ENCODE peak calls at places on chromosomes 1 and 21, in seven cellular contexts. Z is tibial artery, N is tibial nerve, E is ovary, J is upper lobe of right lung, T is heart left ventricle, V is pancreas. R is an unnamed sample. For H3K4me1 and H3K27me3, the result is how much of the 10 kb centered on the place peaks cover.

GRCh38 chr1:41955461-41956159 is 36.9 kb upstream of the HIVEP3 start:
- DNase-seq in Z (no peak), N (no peak), E (no peak), J (no peak), T (no peak), V (no peak), R (peak)

GRCh38 chr21:43333301-43334062 is 93.4 kb downstream of the SIK1 start:
- DNase-seq in Z (no peak), N (peak), E (peak), J (peak), T (peak), V (no peak), R (peak)

GRCh38 chr21:41847066-41847804 is 31.9 kb downstream of the PRDM15 start:
- DNase-seq in Z (no peak), N (no peak), E (no peak), J (peak), T (no peak), V (no peak), R (peak)

GRCh38 chr1:18217398-18218043 is 109.9 kb downstream of the IGSF21 start:
- DNase-seq in Z (peak), N (peak), E (no peak), J (no peak), T (no peak), V (no peak), R (no peak)

GRCh38 chr1:239184581-239185244 is 201.7 kb upstream of the CHRM3 start:
- DNase-seq in Z (no peak), N (no peak), E (no peak), J (no peak), T (no peak), V (no peak), R (no peak)

GRCh38 chr21:27555996-27556395 is 589.1 kb upstream of the ADAMTS5 start:
- DNase-seq in Z (no peak), N (no peak), E (no peak), J (no peak), T (no peak), V (no peak), R (no peak)

GRCh38 chr1:81703736-81704463 is 96.8 kb upstream of the ADGRL2 start:
- DNase-seq in Z (no peak), N (no peak), E (no peak), J (no peak), T (no peak), V (no peak), R (no peak)

GRCh38 chr1:114282751-114283403 is 129.2 kb upstream of the SYT6 start:
- DNase-seq in Z (peak), N (peak), E (peak), J (peak), T (peak), V (peak), R (peak)

GRCh38 chr1:155272466-155273133 is 704 bp downstream of the CLK2 start:
- DNase-seq in Z (no peak), N (no peak), E (no peak), J (no peak), T (no peak), V (no peak), R (no peak)

GRCh38 chr1:214718724-214719123 is 115.7 kb downstream of the CENPF start:
- DNase-seq in Z (no peak), N (no peak), E (no peak), J (no peak), T (no peak), V (no peak), R (no peak)

GRCh38 chr1:245094954-245095353 is 59.8 kb upstream of the KIF26B start:
- DNase-seq in Z (no peak), N (no peak), E (no peak), J (no peak), T (no peak), V (no peak), R (no peak)

GRCh38 chr21:26717146-26717739 is 128.0 kb downstream of the ADAMTS1 start:
- DNase-seq in Z (no peak), N (no peak), E (no peak), J (no peak), T (no peak), V (no peak), R (no peak)

GRCh38 chr21:44057960-44058651 is 46.0 kb downstream of the TRAPPC10 start:
- DNase-seq in Z (no peak), N (no peak), E (no peak), J (no peak), T (no peak), V (no peak), R (no peak)

GRCh38 chr1:201212461-201213055 is 21.9 kb downstream of the IGFN1 start:
- DNase-seq in Z (no peak), N (no peak), E (no peak), J (peak), T (no peak), V (peak), R (peak)

GRCh38 chr1:119139857-119140176 is 636 bp downstream of the WARS2 start:
- DNase-seq in Z (no peak), N (no peak), E (no peak), J (no peak), T (no peak), V (no peak), R (no peak)

GRCh38 chr1:219317762-219318353 is 144.2 kb downstream of the LYPLAL1 start:
- DNase-seq in Z (no peak), N (no peak), E (no peak), J (no peak), T (no peak), V (no peak), R (no peak)

GRCh38 chr1:15452866-15453571 is 3.5 kb upstream of the CELA2A start:
- DNase-seq in Z (no peak), N (no peak), E (no peak), J (no peak), T (peak), V (no peak), R (no peak)

GRCh38 chr1:39076127-39076798 is 50.1 kb downstream of the NDUFS5 start:
- DNase-seq in Z (peak), N (peak), E (peak), J (peak), T (peak), V (peak), R (no peak)

GRCh38 chr1:13770769-13771168 is 70.8 kb downstream of the PRDM2 start:
- DNase-seq in Z (no peak), N (no peak), E (no peak), J (no peak), T (no peak), V (no peak), R (no peak)

GRCh38 chr1:116951175-116951935 is 41.6 kb downstream of the PTGFRN start:
- DNase-seq in Z (peak), N (peak), E (no peak), J (no peak), T (no peak), V (no peak), R (no peak)

GRCh38 chr1:219665089-219665488 is 52.2 kb upstream of the ZC3H11B start:
- DNase-seq in Z (no peak), N (no peak), E (no peak), J (no peak), T (no peak), V (no peak), R (no peak)

GRCh38 chr1:207820568-207821463 is 69.0 kb downstream of the CD46 start:
- DNase-seq in Z (peak), N (no peak), E (no peak), J (peak), T (no peak), V (no peak), R (no peak)

GRCh38 chr21:39182484-39183271 is 573 bp downstream of the PSMG1 start:
- DNase-seq in Z (no peak), N (no peak), E (no peak), J (no peak), T (no peak), V (no peak), R (no peak)

GRCh38 chr1:237183963-237184540 is 142.1 kb downstream of the RYR2 start:
- DNase-seq in Z (no peak), N (no peak), E (no peak), J (no peak), T (no peak), V (no peak), R (no peak)

GRCh38 chr1:161502641-161503393 is 2.4 kb upstream of the FCGR2A start:
- DNase-seq in Z (no peak), N (no peak), E (no peak), J (no peak), T (no peak), V (no peak), R (no peak)

GRCh38 chr1:162654915-162655620 is 22.8 kb downstream of the DDR2 start:
- DNase-seq in Z (no peak), N (no peak), E (no peak), J (no peak), T (no peak), V (no peak), R (no peak)

GRCh38 chr1:233665575-233666270 is 51.8 kb downstream of the KCNK1 start:
- DNase-seq in Z (no peak), N (no peak), E (no peak), J (no peak), T (no peak), V (no peak), R (no peak)

GRCh38 chr1:36369061-36369470 is 16.7 kb downstream of the STK40 start:
- DNase-seq in Z (peak), N (peak), E (peak), J (peak), T (no peak), V (peak), R (no peak)

GRCh38 chr1:116870322-116870721 is 39.4 kb upstream of the PTGFRN start:
- DNase-seq in Z (no peak), N (no peak), E (no peak), J (no peak), T (no peak), V (no peak), R (no peak)

GRCh38 chr1:193111641-193112090 is 6.5 kb upstream of the GLRX2 start:
- DNase-seq in Z (peak), N (peak), E (peak), J (peak), T (no peak), V (no peak), R (peak)

GRCh38 chr1:193988885-193989284 is 802.5 kb upstream of the B3GALT2 start:
- DNase-seq in Z (no peak), N (no peak), E (no peak), J (no peak), T (no peak), V (no peak), R (no peak)

GRCh38 chr1:219535021-219535420 is 77.9 kb downstream of the ZC3H11B start:
- DNase-seq in Z (no peak), N (no peak), E (no peak), J (no peak), T (no peak), V (no peak), R (no peak)

GRCh38 chr1:212463565-212464270 is 31.0 kb downstream of the NENF start:
- DNase-seq in Z (no peak), N (no peak), E (no peak), J (peak), T (peak), V (no peak), R (no peak)

GRCh38 chr1:90411155-90411554 is 305.9 kb downstream of the BARHL2 start:
- DNase-seq in Z (no peak), N (no peak), E (no peak), J (no peak), T (no peak), V (no peak), R (no peak)

DNA sequence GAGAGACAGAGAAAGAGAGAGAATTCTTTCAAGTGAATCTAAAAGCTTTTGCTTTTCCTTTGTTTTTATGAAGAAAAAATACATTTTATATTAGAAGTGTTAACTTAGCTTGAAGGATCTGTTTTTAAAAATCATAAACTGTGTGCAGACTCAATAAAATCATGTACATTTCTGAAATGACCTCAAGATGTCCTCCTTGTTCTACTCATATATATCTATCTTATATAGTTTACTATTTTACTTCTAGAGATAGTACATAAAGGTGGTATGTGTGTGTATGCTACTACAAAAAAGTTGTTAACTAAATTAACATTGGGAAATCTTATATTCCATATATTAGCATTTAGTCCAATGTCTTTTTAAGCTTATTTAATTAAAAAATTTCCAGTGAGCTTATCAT is 117.6 kb downstream of the PTPRC start:
- DNase-seq in Z (no peak), N (no peak), E (no peak), J (no peak), T (no peak), V (no peak), R (no peak)
- TF ChIP-seq CTCF in Z (no peak), N (no peak), E (no peak), J (peak), T (peak), V (no peak), R (peak)

DNA sequence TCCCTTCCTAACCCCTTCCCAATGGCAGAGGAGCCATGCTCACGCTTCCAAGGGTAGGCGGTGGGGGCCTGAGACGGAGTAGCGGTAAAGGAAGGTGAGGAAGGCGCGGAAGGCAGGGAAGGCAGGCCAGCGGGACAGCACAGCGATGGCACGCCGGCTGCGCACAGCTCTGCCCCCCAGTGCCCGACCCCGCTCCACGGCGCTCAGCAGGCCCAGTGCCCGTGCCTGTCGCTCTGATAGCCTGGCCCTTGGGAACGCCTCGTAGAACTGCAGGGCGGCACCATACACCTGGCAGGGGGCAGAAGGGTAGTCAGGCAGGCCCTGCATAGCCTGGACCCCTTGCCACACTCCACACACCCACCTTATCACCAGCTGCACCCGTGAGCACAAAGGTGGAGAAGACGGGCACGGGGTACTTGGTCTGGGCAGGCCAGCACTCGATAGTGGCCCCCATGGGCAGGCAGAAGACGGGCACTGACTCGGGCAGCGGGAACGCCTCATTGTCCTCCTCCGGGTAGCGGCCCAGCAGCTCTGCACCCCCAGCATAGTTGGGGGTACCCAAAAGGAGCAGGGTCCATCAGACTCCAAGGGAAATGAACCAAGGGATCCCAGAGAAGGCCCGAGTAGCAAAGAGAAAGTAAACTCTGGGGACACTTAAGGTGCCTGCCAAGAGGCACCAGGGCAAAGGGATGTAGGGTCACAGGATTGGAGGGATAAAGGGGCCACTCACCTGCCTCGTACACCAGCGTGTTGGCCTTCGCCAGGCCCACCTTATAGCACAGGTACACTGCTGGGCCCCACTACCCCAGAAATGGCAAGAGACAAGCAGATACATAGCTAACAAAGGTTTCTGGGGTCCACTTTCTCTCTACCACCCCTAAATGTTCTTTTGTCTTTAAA is 4.4 kb downstream of the DENND4B start:
- DNase-seq in Z (no peak), N (no peak), E (peak), J (peak), T (no peak), V (no peak), R (no peak)
- H3K4me1 ChIP-seq in Z (under half), N (under half), E (under half), J (under half), T (under half), V (under half), R (under half)

GRCh38 chr1:31238612-31238985 is 1.1 kb downstream of the NKAIN1 start:
- DNase-seq in Z (no peak), N (no peak), E (no peak), J (no peak), T (no peak), V (no peak), R (no peak)

GRCh38 chr1:31234870-31235269 is 4.8 kb downstream of the NKAIN1 start:
- DNase-seq in Z (no peak), N (no peak), E (no peak), J (no peak), T (no peak), V (no peak), R (no peak)

GRCh38 chr1:31241321-31241720 is 1.6 kb upstream of the NKAIN1 start:
- DNase-seq in Z (no peak), N (no peak), E (no peak), J (peak), T (no peak), V (no peak), R (no peak)

GRCh38 chr1:31239653-31240241 is at the start of gene NKAIN1:
- DNase-seq in Z (no peak), N (no peak), E (no peak), J (peak), T (no peak), V (peak), R (no peak)

GRCh38 chr1:31238986-31239613 is 587 bp downstream of the NKAIN1 start:
- DNase-seq in Z (no peak), N (no peak), E (no peak), J (peak), T (no peak), V (peak), R (no peak)
- H3K27me3 ChIP-seq in Z (half or more), N (half or more), E (under half), J (half or more), T (under half), V (under half), R (under half)

GRCh38 chr1:99969729-99970591 is at the start of gene SLC35A3:
- DNase-seq in Z (peak), N (peak), E (peak), J (peak), T (peak), V (peak), R (peak)
- TF ChIP-seq CTCF in Z (no peak), N (no peak), E (no peak), J (no peak), T (peak), V (no peak), R (no peak)

GRCh38 chr1:2431095-2431494 is 18.7 kb upstream of the PEX10 start:
- DNase-seq in Z (no peak), N (no peak), E (no peak), J (no peak), T (no peak), V (no peak), R (no peak)

GRCh38 chr1:2428490-2428889 is 16.1 kb upstream of the PEX10 start:
- DNase-seq in Z (no peak), N (no peak), E (no peak), J (no peak), T (no peak), V (no peak), R (peak)

GRCh38 chr1:2431503-2431902 is 19.1 kb upstream of the PEX10 start:
- DNase-seq in Z (no peak), N (no peak), E (no peak), J (no peak), T (no peak), V (no peak), R (no peak)

GRCh38 chr1:2430592-2430973 is 18.2 kb upstream of the PEX10 start:
- DNase-seq in Z (no peak), N (no peak), E (no peak), J (no peak), T (no peak), V (no peak), R (no peak)

DNA sequence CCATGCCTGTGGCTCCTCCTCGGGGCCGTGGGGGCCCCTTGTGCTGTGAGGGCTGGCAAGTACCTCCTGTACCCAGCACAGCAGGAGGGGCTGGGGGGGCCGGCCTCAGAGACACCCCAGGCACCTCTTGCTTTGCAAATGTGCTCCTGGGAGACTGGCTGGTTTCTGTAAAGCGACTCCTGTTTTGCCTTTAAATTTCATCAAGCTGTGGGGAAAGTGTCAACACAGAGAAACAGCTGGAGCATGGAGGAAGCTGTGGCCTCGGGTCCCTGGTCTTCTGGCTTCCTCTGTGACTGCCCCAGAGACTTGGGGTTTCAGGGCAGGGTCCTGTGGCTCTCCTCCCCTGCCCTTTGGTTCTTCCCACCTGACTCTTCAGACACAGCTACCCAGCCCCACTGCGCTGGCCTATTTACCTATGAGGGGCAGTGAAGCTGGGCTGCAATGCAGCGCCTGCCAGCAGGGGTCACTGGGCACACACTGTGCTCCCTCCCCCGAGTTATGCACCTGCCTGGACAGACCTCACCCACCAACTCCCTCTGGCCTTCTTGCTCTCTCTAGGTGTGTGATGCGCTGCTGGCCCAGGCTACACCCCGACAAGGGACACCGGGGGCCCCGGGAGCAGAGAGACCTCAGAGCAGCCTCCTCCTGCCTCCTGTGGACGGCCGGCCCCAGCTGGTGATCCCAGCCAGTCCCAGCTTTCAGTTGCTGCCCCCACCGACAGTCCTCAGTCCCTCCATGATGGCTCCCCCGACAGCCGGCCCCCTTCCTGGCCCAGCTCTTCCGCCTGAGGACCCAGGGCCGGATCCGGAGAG is 17.6 kb upstream of the PEX10 start:
- DNase-seq in Z (no peak), N (no peak), E (no peak), J (no peak), T (no peak), V (no peak), R (no peak)
- H3K4me1 ChIP-seq in Z (under half), N (under half), E (under half), J (under half), T (under half), V (under half), R (under half)

GRCh38 chr1:20903452-20903851 is 116.3 kb upstream of the HP1BP3 start:
- DNase-seq in Z (no peak), N (no peak), E (no peak), J (no peak), T (no peak), V (no peak), R (no peak)
- H3K27me3 ChIP-seq in Z (under half), N (under half), E (under half), J (under half), T (under half), V (under half), R (under half)

GRCh38 chr1:5634893-5635292 is 357.3 kb downstream of the NPHP4 start:
- DNase-seq in Z (no peak), N (no peak), E (no peak), J (no peak), T (no peak), V (no peak), R (no peak)

GRCh38 chr1:5638582-5638981 is 353.6 kb downstream of the NPHP4 start:
- DNase-seq in Z (no peak), N (no peak), E (no peak), J (no peak), T (no peak), V (no peak), R (no peak)

GRCh38 chr1:5640845-5641244 is 351.4 kb downstream of the NPHP4 start:
- DNase-seq in Z (no peak), N (no peak), E (no peak), J (no peak), T (no peak), V (no peak), R (no peak)

GRCh38 chr1:5639323-5639722 is 352.9 kb downstream of the NPHP4 start:
- DNase-seq in Z (peak), N (no peak), E (no peak), J (no peak), T (no peak), V (peak), R (no peak)

GRCh38 chr1:5637171-5637570 is 355.1 kb downstream of the NPHP4 start:
- DNase-seq in Z (no peak), N (peak), E (no peak), J (no peak), T (no peak), V (no peak), R (no peak)
- TF ChIP-seq CTCF in Z (no peak), N (peak), E (no peak), J (peak), T (no peak), V (no peak), R (peak)

R was measured in RWPE2.